ENCODE peak calls at places on chromosomes 6 and 20, in seven cellular contexts. J is kidney; C is gastrocnemius medialis; V is NCI-H146; R is amniotic epithelial cell; B is neural crest cell; G is stimulated activated CD8-positive, alpha-beta memory T cell treated with anti-CD3 and anti-CD28 coated beads, Interleukin-15, amount 100 ng/mL, for 48 hours. K is an unnamed sample.

GRCh38 chr20:22520381-22520780 is 64.0 kb downstream of the FOXA2 start:
- DNase-seq in R (no peak), B (no peak), V (no peak), J (no peak), G (no peak), C (no peak), K (no peak)

GRCh38 chr20:20677186-20677585 is 35.3 kb downstream of the RALGAPA2 start:
- DNase-seq in V (no peak), C (no peak), J (no peak), B (no peak), G (no peak), R (no peak), K (no peak)

GRCh38 chr6:82237013-82237412 is 10.5 kb downstream of the IBTK start:
- DNase-seq in B (no peak), G (no peak), J (no peak), R (no peak), V (peak), C (no peak), K (no peak)

GRCh38 chr6:62740171-62740570 is 454.1 kb upstream of the KHDRBS2 start:
- DNase-seq in B (no peak), J (peak), R (no peak), G (no peak), V (no peak), C (no peak), K (no peak)

GRCh38 chr20:22825076-22825475 is 210.0 kb upstream of the SSTR4 start:
- DNase-seq in C (no peak), G (no peak), B (no peak), J (no peak), V (no peak), R (peak), K (no peak)

GRCh38 chr6:39753745-39754084 is 28.5 kb upstream of the KIF6 start:
- DNase-seq in B (no peak), C (peak), G (no peak), J (peak), V (no peak), R (no peak), K (no peak)

GRCh38 chr20:21090738-21091120 is 15.4 kb downstream of the LINC00237 start:
- DNase-seq in V (peak), J (no peak), G (no peak), B (no peak), R (no peak), C (no peak), K (no peak)

GRCh38 chr6:56091159-56091869 is 156.1 kb downstream of the COL21A1 start:
- DNase-seq in B (no peak), V (no peak), C (no peak), G (no peak), R (peak), J (no peak), K (no peak)

GRCh38 chr6:72861935-72862432 is 240.1 kb downstream of the KCNQ5 start:
- DNase-seq in J (no peak), C (peak), V (no peak), R (peak), G (no peak), B (no peak), K (no peak)

GRCh38 chr6:35586542-35586941 is 73.8 kb upstream of the TULP1 start:
- DNase-seq in J (no peak), V (no peak), G (no peak), B (no peak), C (no peak), R (peak), K (no peak)

GRCh38 chr6:89966250-89966588 is 72.0 kb downstream of the GJA10 start:
- DNase-seq in V (no peak), C (no peak), J (no peak), G (no peak), R (no peak), B (no peak), K (no peak)

GRCh38 chr20:48236001-48236400 is 450.7 kb upstream of the SULF2 start:
- DNase-seq in V (no peak), G (no peak), B (no peak), J (no peak), C (no peak), R (no peak), K (no peak)

GRCh38 chr6:43856005-43856765 is 86.2 kb downstream of the VEGFA start:
- DNase-seq in V (peak), B (no peak), G (no peak), J (no peak), R (peak), C (peak), K (no peak)

GRCh38 chr6:29368765-29369164 is at the start of gene OR5V1:
- DNase-seq in C (no peak), J (no peak), R (no peak), G (no peak), B (no peak), V (no peak), K (no peak)

GRCh38 chr20:11919046-11919445 is 1.4 kb downstream of the BTBD3 start:
- DNase-seq in B (no peak), R (no peak), G (no peak), C (no peak), V (peak), J (no peak), K (no peak)

GRCh38 chr6:111753573-111753972 is 119.7 kb downstream of the FYN start:
- DNase-seq in V (no peak), B (no peak), R (no peak), C (no peak), G (no peak), J (no peak), K (no peak)

GRCh38 chr6:85464722-85465150 is 14.9 kb downstream of the NT5E start:
- DNase-seq in V (no peak), G (peak), B (no peak), J (no peak), R (peak), C (no peak), K (no peak)

GRCh38 chr20:58896820-58897219 is 44.3 kb downstream of the GNAS start:
- DNase-seq in V (no peak), J (no peak), C (no peak), R (no peak), B (no peak), G (no peak), K (no peak)